ENCODE peak calls at places on chromosomes 12 and 14, in eight cellular contexts. R is GM23338, C is Panc1, F is A549, A is HCT116, M is SK-N-SH, Q is HepG2, Z is K562. W is an unnamed sample.

GRCh38 chr14:100239200-100239839 is 376 bp downstream of the YY1 start:
- DNase-seq in R (no peak), C (no peak), F (no peak), A (no peak), M (no peak), Q (no peak), Z (peak), W (no peak)

GRCh38 chr12:122527478-122527944 is 462 bp downstream of the KNTC1 start:
- DNase-seq in R (peak), C (no peak), F (peak), A (no peak), M (peak), Q (no peak), Z (peak), W (no peak)

GRCh38 chr12:81257952-81258551 is 180.2 kb downstream of the ACSS3 start:
- DNase-seq in R (peak), C (no peak), F (no peak), A (peak), M (peak), Q (peak), Z (no peak), W (no peak)

GRCh38 chr12:124388679-124389536 is 94.0 kb downstream of the RFLNA start:
- DNase-seq in R (peak), C (no peak), F (peak), A (no peak), M (peak), Q (peak), Z (no peak), W (peak)

GRCh38 chr14:56196274-56196673 is 78.1 kb downstream of the PELI2 start:
- DNase-seq in R (no peak), C (no peak), F (no peak), A (no peak), M (no peak), Q (no peak), Z (no peak), W (no peak)

GRCh38 chr12:24109381-24110039 is 160.0 kb upstream of the SOX5 start:
- DNase-seq in R (peak), C (no peak), F (no peak), A (no peak), M (peak), Q (peak), Z (peak), W (no peak)

GRCh38 chr12:88411689-88412088 is 168.6 kb downstream of the KITLG start:
- DNase-seq in R (no peak), C (no peak), F (no peak), A (no peak), M (no peak), Q (no peak), Z (no peak), W (no peak)

GRCh38 chr12:2959508-2960431 is 573 bp downstream of the TEAD4 start:
- DNase-seq in R (peak), C (no peak), F (peak), A (no peak), M (peak), Q (peak), Z (peak), W (no peak)

GRCh38 chr12:124172646-124173045 is 122.2 kb upstream of the RFLNA start:
- DNase-seq in R (no peak), C (no peak), F (no peak), A (no peak), M (no peak), Q (no peak), Z (no peak), W (no peak)

GRCh38 chr12:99752740-99753139 is 105.2 kb downstream of the GARIN6 start:
- DNase-seq in R (no peak), C (no peak), F (no peak), A (no peak), M (no peak), Q (no peak), Z (no peak), W (no peak)

GRCh38 chr12:91355150-91356006 is 172.8 kb upstream of the DCN start:
- DNase-seq in R (peak), C (peak), F (peak), A (peak), M (peak), Q (peak), Z (peak), W (peak)

GRCh38 chr12:3456809-3457208 is 34.2 kb upstream of the PRMT8 start:
- DNase-seq in R (peak), C (no peak), F (no peak), A (no peak), M (peak), Q (peak), Z (no peak), W (no peak)

GRCh38 chr12:30823140-30823669 is 68.5 kb upstream of the CAPRIN2 start:
- DNase-seq in R (peak), C (no peak), F (no peak), A (no peak), M (no peak), Q (no peak), Z (no peak), W (no peak)

GRCh38 chr14:72457641-72458040 is 436.3 kb downstream of the DPF3 start:
- DNase-seq in R (no peak), C (no peak), F (peak), A (no peak), M (no peak), Q (no peak), Z (no peak), W (no peak)

GRCh38 chr12:124721501-124722154 is 142.0 kb downstream of the SCARB1 start:
- DNase-seq in R (no peak), C (no peak), F (no peak), A (no peak), M (no peak), Q (no peak), Z (no peak), W (no peak)

GRCh38 chr14:74508844-74509428 is 15.4 kb downstream of the ISCA2 start:
- DNase-seq in R (no peak), C (no peak), F (no peak), A (no peak), M (no peak), Q (no peak), Z (no peak), W (no peak)

GRCh38 chr12:16603916-16604575 is 1.9 kb downstream of the LMO3 start:
- DNase-seq in R (peak), C (no peak), F (no peak), A (no peak), M (peak), Q (no peak), Z (no peak), W (no peak)

GRCh38 chr12:90828621-90829020 is 126.4 kb downstream of the CCER1 start:
- DNase-seq in R (no peak), C (no peak), F (no peak), A (no peak), M (no peak), Q (no peak), Z (no peak), W (no peak)

GRCh38 chr12:59904874-59905521 is 309.2 kb downstream of the SLC16A7 start:
- DNase-seq in R (no peak), C (no peak), F (no peak), A (no peak), M (no peak), Q (no peak), Z (no peak), W (no peak)

GRCh38 chr12:10590976-10591375 is 22.4 kb downstream of the MAGOHB start:
- DNase-seq in R (no peak), C (no peak), F (no peak), A (no peak), M (no peak), Q (no peak), Z (no peak), W (no peak)

GRCh38 chr12:108313236-108313608 is 25.9 kb downstream of the CMKLR1 start:
- DNase-seq in R (no peak), C (no peak), F (no peak), A (no peak), M (no peak), Q (no peak), Z (no peak), W (no peak)

GRCh38 chr14:78567343-78567742 is 397.2 kb downstream of the NRXN3 start:
- DNase-seq in R (no peak), C (no peak), F (no peak), A (no peak), M (no peak), Q (no peak), Z (no peak), W (no peak)

GRCh38 chr12:96073346-96074336 is 38.3 kb upstream of the LTA4H start:
- DNase-seq in R (peak), C (no peak), F (peak), A (no peak), M (no peak), Q (no peak), Z (no peak), W (no peak)

GRCh38 chr14:67940894-67941455 is 121.4 kb downstream of the RAD51B start:
- DNase-seq in R (peak), C (no peak), F (no peak), A (no peak), M (no peak), Q (no peak), Z (no peak), W (no peak)

GRCh38 chr12:12887471-12887870 is 3.9 kb upstream of the GPRC5A start:
- DNase-seq in R (no peak), C (no peak), F (no peak), A (no peak), M (no peak), Q (no peak), Z (no peak), W (no peak)

GRCh38 chr12:74790958-74791357 is 253.3 kb downstream of the ATXN7L3B start:
- DNase-seq in R (peak), C (no peak), F (no peak), A (no peak), M (no peak), Q (no peak), Z (no peak), W (no peak)

GRCh38 chr12:122813310-122813713 is 21.9 kb upstream of the HIP1R start:
- DNase-seq in R (no peak), C (no peak), F (no peak), A (no peak), M (no peak), Q (no peak), Z (no peak), W (no peak)

GRCh38 chr12:14417717-14418116 is 52.2 kb downstream of the ATF7IP start:
- DNase-seq in R (peak), C (no peak), F (no peak), A (no peak), M (peak), Q (peak), Z (peak), W (peak)

GRCh38 chr14:80275208-80275850 is 64.0 kb upstream of the DIO2 start:
- DNase-seq in R (no peak), C (no peak), F (no peak), A (no peak), M (no peak), Q (no peak), Z (no peak), W (no peak)

GRCh38 chr12:135127-135526 is 68.6 kb downstream of the IQSEC3 start:
- DNase-seq in R (no peak), C (no peak), F (no peak), A (no peak), M (no peak), Q (no peak), Z (no peak), W (no peak)

GRCh38 chr12:77189463-77189862 is 124.1 kb upstream of the E2F7 start:
- DNase-seq in R (no peak), C (no peak), F (no peak), A (no peak), M (no peak), Q (no peak), Z (no peak), W (no peak)

GRCh38 chr12:126389215-126389841 is 1324.1 kb downstream of the AACS start:
- DNase-seq in R (no peak), C (no peak), F (no peak), A (no peak), M (no peak), Q (no peak), Z (no peak), W (no peak)

GRCh38 chr12:123105427-123105826 is 45.5 kb downstream of the PITPNM2 start:
- DNase-seq in R (peak), C (no peak), F (no peak), A (no peak), M (no peak), Q (no peak), Z (no peak), W (no peak)

DNA sequence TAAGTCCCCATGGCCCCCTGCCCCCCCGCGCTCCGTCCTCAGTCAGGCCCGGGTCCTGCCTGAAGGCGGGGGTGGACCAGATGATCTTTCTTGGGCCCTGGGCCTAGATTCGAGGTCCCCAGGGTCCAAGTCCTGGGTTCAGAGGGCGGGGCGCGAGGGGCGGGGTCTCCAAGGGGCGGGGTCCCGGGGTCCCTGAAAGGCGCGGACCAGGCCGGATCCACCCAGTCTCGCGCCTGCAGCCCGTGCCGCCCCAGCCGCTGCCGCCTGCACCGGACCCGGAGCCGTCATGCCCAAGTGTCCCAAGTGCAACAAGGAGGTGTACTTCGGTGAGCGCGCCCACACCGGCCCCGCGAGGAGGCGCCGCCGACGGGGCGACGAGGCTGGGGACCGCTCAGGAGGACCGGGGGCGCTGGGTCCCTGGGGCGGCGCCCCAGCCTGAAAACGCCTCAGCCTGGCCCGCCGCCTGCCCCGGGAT is 325 bp downstream of the CRIP1 start:
- DNase-seq in R (peak), C (no peak), F (no peak), A (no peak), M (no peak), Q (no peak), Z (no peak), W (no peak)
- H3K4me3 ChIP-seq in R (peak), C (peak), F (peak), A (peak), M (no peak), Q (peak), Z (no peak), W (peak)

GRCh38 chr14:54329082-54329695 is 67.6 kb upstream of the CDKN3 start:
- DNase-seq in R (peak), C (peak), F (peak), A (peak), M (no peak), Q (peak), Z (peak), W (peak)
- TF ChIP-seq REST in R (no peak), C (no peak), F (no peak), A (no peak), M (no peak), Q (no peak), Z (no peak), W (no peak)

DNA sequence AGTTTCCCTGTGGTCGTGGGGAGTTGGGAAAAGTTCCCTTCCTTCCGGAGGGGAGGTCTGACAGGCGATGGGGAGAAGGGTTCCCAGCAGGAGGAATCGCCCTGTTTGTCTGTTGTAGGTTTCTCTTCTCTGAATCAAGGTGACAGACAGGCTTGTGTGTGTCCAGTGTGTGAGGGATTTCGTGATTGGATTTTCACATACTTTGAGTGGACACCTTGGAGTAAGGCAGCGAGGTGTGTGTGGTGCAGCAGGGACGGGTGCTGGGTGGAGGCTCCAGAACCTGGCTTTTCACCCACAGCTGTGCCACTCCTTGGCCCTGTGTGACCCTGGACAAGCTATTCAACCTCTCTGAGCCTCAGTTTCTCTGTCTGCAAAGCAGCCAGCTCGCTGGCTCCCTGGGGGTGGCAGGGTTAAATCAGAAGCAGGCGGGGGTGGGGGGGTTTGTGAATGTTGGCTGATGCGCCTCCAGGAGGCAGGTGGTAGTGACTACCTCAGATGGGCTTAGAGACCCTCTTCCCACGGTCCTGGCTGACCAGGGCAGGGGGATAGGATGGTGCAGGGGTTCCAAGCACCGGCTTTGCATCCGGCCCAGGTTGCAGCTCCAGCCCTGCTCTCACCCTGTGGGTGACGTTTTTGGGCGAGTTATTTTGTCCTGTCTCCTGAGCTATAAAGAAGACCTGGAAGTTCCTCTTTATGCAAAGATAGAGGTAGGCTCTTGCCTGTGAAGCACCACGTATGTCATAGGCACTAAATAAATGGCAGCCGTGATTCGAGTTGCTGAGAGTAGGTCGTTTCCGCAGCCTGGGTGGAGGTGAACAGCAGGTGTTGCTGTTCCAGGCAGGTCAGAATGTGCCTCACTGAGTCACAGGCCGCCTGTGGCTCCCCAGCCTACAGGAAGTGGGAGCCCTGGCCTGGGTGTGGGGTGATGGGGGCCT is 687 bp downstream of the BDKRB2 start:
- DNase-seq in R (no peak), C (no peak), F (peak), A (no peak), M (no peak), Q (no peak), Z (no peak), W (no peak)
- H3K4me3 ChIP-seq in R (peak), C (peak), F (peak), A (peak), M (peak), Q (peak), Z (no peak), W (no peak)

GRCh38 chr12:98418357-98419075 is 96.9 kb upstream of the TMPO start:
- DNase-seq in R (peak), C (no peak), F (peak), A (no peak), M (peak), Q (no peak), Z (peak), W (no peak)
- TF ChIP-seq REST in R (no peak), C (no peak), F (no peak), A (no peak), M (no peak), Q (no peak), Z (no peak), W (no peak)

DNA sequence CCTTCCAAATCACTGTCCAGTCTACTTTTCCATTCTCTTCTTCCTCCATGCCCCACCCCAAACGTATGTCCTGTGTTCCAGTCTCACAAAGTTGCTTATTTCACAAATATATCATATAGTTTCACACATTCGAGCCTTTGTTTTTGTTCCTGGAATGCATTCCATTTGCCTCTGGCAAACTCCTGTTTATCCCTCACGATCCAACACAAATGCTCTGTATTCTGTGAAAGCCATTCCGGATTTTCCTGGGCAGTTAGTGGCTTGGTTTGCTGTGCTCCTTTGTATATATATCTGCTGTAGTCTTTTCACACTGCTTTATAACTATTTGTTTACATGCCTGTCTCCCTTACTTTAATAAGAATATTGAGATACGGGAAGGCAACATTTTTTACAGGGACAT is 9.0 kb downstream of the RIC8B start:
- DNase-seq in R (no peak), C (no peak), F (no peak), A (no peak), M (no peak), Q (no peak), Z (no peak), W (no peak)
- H3K4me3 ChIP-seq in R (no peak), C (no peak), F (no peak), A (no peak), M (no peak), Q (no peak), Z (no peak), W (no peak)

DNA sequence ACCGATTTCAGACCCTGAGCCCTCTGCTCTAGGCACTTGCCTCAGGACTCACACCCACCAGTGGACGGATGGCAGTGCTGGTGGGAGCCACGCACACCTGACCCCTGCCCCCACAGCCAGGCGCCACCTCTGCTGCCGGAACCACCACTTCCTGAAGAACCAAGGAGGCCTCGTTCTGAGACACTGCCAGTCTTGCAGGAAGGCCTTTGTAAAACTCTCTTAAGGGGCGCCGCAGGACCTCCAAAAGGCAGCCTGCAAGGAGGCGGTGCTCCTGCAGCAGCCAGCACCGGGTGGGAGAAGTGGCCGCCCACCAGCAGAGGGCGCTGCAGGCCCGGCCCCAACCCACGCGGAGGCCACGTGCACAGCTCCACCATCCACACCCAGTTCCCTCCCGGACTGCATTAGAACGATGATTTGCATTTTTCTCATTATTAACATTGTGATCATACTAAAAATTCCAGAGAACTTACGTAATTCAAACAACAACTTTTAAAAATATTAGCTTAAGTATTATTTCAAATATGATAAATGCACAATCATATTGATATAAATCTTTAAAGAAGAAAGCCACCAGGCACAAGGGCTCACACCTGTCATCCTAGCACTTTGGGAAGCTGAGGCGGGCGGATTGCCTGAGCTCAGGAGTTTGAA is 12.8 kb downstream of the STX2 start:
- DNase-seq in R (peak), C (no peak), F (peak), A (no peak), M (peak), Q (peak), Z (peak), W (no peak)
- TF ChIP-seq REST in R (no peak), C (no peak), F (no peak), A (no peak), M (no peak), Q (no peak), Z (no peak), W (no peak)

DNA sequence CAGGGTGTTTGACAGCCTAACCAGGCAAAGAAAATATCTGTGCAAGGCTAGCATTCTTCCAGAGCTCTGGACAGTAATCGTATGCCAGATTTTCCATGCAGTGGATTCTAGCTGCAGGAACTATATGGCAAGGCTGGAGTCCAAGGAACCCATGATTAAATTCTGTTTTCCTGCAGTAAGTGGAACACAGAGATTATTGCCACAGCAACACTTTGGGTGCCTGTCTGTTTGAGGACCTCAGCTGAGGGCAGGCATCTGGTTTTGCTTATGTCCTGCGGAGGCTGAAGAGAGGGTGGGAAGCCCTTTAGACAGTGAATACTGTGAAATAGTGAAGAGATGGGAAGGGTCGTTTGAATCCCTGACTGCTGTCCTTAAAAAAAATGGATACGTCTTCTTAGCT is 104.4 kb downstream of the DAD1 start:
- DNase-seq in R (no peak), C (no peak), F (no peak), A (no peak), M (no peak), Q (no peak), Z (no peak), W (no peak)
- H3K4me3 ChIP-seq in R (no peak), C (no peak), F (no peak), A (no peak), M (no peak), Q (no peak), Z (no peak), W (no peak)